ENCODE peak calls at places on chromosomes 7 and 10, in four cellular contexts. X, U, L and H are unnamed samples.

GRCh38 chr10:23293145-23293724 is 51.4 kb downstream of the C10orf67 start:
- DNase-seq in U (peak; percentile 66), X (no peak), L (no peak), H (no peak)

GRCh38 chr10:132076578-132077081 is 10.9 kb downstream of the JAKMIP3 start:
- DNase-seq in U (no peak), X (no peak), L (no peak), H (peak; percentile 50)

GRCh38 chr10:11609492-11610093 is 1.9 kb downstream of the USP6NL start:
- DNase-seq in U (no peak), L (no peak), X (no peak), H (no peak)

GRCh38 chr10:87656431-87657072 is 3.1 kb upstream of the PAPSS2 start:
- DNase-seq in U (no peak), L (no peak), X (no peak), H (no peak)

GRCh38 chr7:155785536-155785935 is 26.7 kb downstream of the SHH start:
- DNase-seq in X (no peak), L (no peak), U (no peak), H (no peak)

GRCh38 chr7:155362380-155363145 is 64.9 kb downstream of the INSIG1 start:
- DNase-seq in X (no peak), U (no peak), L (no peak), H (no peak)

GRCh38 chr10:15725603-15726002 is 5.9 kb upstream of the ITGA8 start:
- DNase-seq in U (no peak), L (no peak), X (no peak), H (no peak)

GRCh38 chr10:97764519-97764931 is 7.3 kb downstream of the SFRP5 start:
- DNase-seq in U (no peak), X (no peak), L (no peak), H (peak; percentile 15)

GRCh38 chr7:123734498-123734897 is 14.3 kb downstream of the WASL start:
- DNase-seq in X (no peak), L (no peak), U (no peak), H (no peak)

GRCh38 chr10:72337722-72338121 is 17.0 kb downstream of the DNAJB12 start:
- DNase-seq in U (no peak), L (no peak), X (no peak), H (no peak)

GRCh38 chr7:80335473-80336232 is 176.2 kb downstream of the GNAT3 start:
- DNase-seq in U (no peak), X (no peak), L (no peak), H (no peak)

GRCh38 chr10:91785851-91786250 is 12.4 kb upstream of the TNKS2 start:
- DNase-seq in X (no peak), L (no peak), U (no peak), H (no peak)

GRCh38 chr10:30630571-30630970 is 1.0 kb upstream of the LYZL2 start:
- DNase-seq in U (no peak), X (no peak), L (no peak), H (no peak)

GRCh38 chr10:25820496-25821415 is 113.3 kb upstream of the MYO3A start:
- DNase-seq in X (no peak), L (no peak), U (no peak), H (no peak)

GRCh38 chr10:97292097-97292861 is at the start of gene ARHGAP19:
- DNase-seq in X (peak; percentile 93), U (peak; percentile 97), L (peak; percentile 85), H (peak; percentile 91)

GRCh38 chr10:119132521-119133345 is 28.8 kb downstream of the DENND10 start:
- DNase-seq in U (no peak), X (no peak), L (no peak), H (no peak)

GRCh38 chr10:89540550-89540949 is 5.2 kb upstream of the SLC16A12 start:
- DNase-seq in L (no peak), U (no peak), X (no peak), H (no peak)

GRCh38 chr10:118843647-118844265 is 89.0 kb upstream of the CACUL1 start:
- DNase-seq in X (no peak), U (no peak), L (no peak), H (no peak)

GRCh38 chr10:75774780-75775490 is 343.5 kb downstream of the LRMDA start:
- DNase-seq in L (no peak), X (no peak), U (no peak), H (no peak)

GRCh38 chr10:93445097-93445960 is 36.8 kb downstream of the MYOF start:
- DNase-seq in X (peak; percentile 81), L (no peak), U (peak; percentile 96), H (peak; percentile 93)

GRCh38 chr7:128407751-128408708 is 1.8 kb downstream of the IMPDH1 start:
- DNase-seq in L (no peak), X (no peak), U (no peak), H (peak; percentile 77)
- H3K4me1 ChIP-seq in L (peaks cover 45% of the 10 kb centered on the region), X (peaks cover 68% of the 10 kb centered on the region), U (no peaks in the 10 kb centered on the region), H (peaks cover 29% of the 10 kb centered on the region)

GRCh38 chr7:43648725-43649406 is 66.0 kb downstream of the STK17A start:
- DNase-seq in L (peak; percentile 56), X (no peak), U (no peak), H (no peak)

GRCh38 chr7:43647314-43647691 is 64.4 kb downstream of the STK17A start:
- DNase-seq in X (no peak), U (no peak), L (no peak), H (no peak)

GRCh38 chr7:43646603-43647313 is 63.9 kb downstream of the STK17A start:
- DNase-seq in L (no peak), X (no peak), U (no peak), H (no peak)

GRCh38 chr7:43649755-43650274 is 66.9 kb downstream of the STK17A start:
- DNase-seq in U (no peak), X (no peak), L (peak; percentile 50), H (no peak)

DNA sequence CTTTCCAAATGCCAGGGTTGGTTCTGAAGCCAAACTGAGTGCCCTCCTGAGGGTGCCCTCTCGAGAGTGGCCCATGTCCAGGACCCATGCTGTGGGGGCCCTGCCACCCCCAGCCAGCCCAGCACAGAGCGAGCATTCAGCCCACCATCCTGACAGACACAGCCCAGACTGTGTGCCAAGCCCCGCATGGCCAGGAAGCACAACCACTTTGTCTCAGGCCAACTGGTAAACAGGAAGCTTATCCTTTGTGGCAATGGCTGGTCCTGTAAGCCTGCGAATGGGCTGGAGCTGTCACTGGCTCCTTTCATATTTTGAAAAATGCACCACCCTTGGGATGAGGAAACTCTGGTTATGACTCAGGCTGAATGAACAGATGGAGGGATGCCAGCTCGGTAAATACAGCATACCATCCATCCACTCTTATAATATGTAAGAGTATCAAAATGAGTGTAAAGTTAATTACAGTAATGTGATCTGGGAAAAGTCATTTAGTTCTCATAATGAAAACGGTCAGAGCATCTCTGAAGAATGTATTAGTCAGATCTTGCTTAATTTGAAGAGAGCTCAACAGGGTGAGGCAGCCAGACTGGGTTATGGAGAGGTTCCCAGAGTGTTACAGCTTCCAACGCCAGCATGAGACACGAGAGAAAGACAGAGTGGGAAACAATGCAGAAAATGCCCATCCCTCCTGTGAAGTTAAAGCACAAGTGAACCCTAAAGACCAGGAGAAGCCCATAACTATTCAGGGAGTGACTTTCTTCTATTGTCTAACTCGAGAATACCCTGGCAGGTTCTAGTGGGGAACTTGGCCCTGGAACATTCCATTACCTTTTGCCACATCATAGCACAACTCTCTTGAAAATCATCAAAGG is 65.1 kb downstream of the STK17A start:
- DNase-seq in X (peak; percentile 41), L (no peak), U (peak; percentile 71), H (peak; percentile 83)
- H3K4me1 ChIP-seq in X (peaks cover 81% of the 10 kb centered on the region), L (peaks cover 94% of the 10 kb centered on the region), U (peaks cover 22% of the 10 kb centered on the region), H (peaks cover 40% of the 10 kb centered on the region)

GRCh38 chr7:36726806-36727503 is 2.7 kb upstream of the AOAH start:
- DNase-seq in U (no peak), X (no peak), L (no peak), H (no peak)
- H3K4me1 ChIP-seq in U (no peaks in the 10 kb centered on the region), X (no peaks in the 10 kb centered on the region), L (peaks cover 59% of the 10 kb centered on the region), H (peaks cover 50% of the 10 kb centered on the region)

GRCh38 chr10:79311581-79312407 is 35.5 kb upstream of the PPIF start:
- DNase-seq in L (no peak), U (no peak), X (peak; percentile 12), H (peak; percentile 65)

GRCh38 chr10:79313320-79313719 is 33.9 kb upstream of the PPIF start:
- DNase-seq in U (no peak), L (no peak), X (no peak), H (no peak)

GRCh38 chr10:79310911-79311573 is 36.2 kb upstream of the PPIF start:
- DNase-seq in L (no peak), X (peak; percentile 12), U (no peak), H (peak; percentile 29)

GRCh38 chr10:79313911-79314439 is 33.3 kb upstream of the PPIF start:
- DNase-seq in U (no peak), L (no peak), X (no peak), H (peak; percentile 60)

DNA sequence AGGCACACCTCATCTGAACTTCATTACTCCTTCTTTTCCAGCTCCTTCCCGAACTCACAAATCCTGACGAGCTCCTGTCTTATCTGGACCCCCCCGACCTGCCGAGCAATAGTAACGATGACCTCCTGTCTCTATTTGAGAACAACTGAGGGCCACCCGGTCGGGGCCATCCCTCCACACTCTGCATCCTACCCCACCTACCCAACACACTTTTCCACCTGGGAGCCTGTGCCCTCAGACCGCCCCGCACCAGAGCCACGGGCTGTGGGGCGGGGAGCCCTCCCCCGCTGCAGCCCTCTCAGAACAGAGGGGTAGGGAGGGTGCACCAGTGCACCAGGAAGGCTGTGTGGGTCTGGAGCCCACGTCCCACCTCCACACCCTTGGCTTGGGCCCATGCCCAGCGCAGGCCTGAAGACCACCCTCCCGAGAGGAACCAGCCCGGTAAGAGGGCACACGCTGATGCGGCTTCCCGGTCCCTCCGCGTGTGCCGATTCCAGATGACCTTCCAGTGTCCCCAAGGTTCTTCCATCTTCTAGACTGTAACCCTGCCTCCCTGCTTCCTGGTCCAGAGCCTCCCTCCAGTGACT is 34.6 kb upstream of the PPIF start:
- DNase-seq in L (no peak), X (no peak), U (no peak), H (peak; percentile 50)
- H3K4me1 ChIP-seq in L (peaks cover 18% of the 10 kb centered on the region), X (peaks cover 21% of the 10 kb centered on the region), U (no peaks in the 10 kb centered on the region), H (peaks cover 20% of the 10 kb centered on the region)

DNA sequence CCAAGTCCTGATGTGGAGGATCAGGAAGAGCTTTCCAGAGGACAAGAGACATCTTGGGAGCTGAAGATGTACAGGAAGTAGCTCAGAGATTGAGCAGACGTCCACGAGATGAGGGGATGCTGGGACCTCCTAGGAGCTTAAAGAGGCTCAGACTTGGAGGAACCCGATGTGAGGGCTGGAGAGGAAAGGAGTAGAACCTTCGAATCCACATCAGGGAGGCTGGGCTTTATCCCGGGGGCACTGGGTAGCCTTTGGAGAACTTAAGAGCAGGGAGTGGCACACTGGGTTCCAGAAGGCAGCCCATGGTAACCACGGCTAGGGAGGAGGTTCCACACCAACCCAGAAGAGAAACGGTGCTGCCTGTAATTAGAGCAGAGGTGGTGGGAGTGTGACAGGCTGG is 10.8 kb downstream of the PRKCQ start:
- DNase-seq in U (no peak), X (no peak), L (no peak), H (no peak)
- H3K4me1 ChIP-seq in U (no peaks in the 10 kb centered on the region), X (no peaks in the 10 kb centered on the region), L (peaks cover 81% of the 10 kb centered on the region), H (no peaks in the 10 kb centered on the region)